ENCODE peak calls at places on chromosome X, in ten cellular contexts. One of them, this sample, is unnamed.

GRCh38 chrX:19709812-19710518 is 177.4 kb downstream of the SH3KBP1 start:
- DNase-seq in NCI-H82: no peak
- DNase-seq in fibroblast of pulmonary artery: peak; percentile 81
- DNase-seq in body of pancreas: no peak
- DNase-seq in T follicular helper cell: no peak
- DNase-seq in T-helper 2 cell: no peak
- DNase-seq in mammary epithelial cell: peak; percentile 95
- DNase-seq in activated T-helper 9 cell treated with anti-CD3 and anti-CD28 coated beads, Interleukin-2, amount 50 U/mL, for 16 hours: no peak
- DNase-seq in activated CD8-positive, alpha-beta T cell treated with anti-CD3 and anti-CD28 coated beads, Interleukin-2, amount 10 ng/mL, durations not matched to agents 7 days and 5 days: no peak
- DNase-seq in brain microvascular endothelial cell: peak; percentile 96
- DNase-seq in this sample: no peak

GRCh38 chrX:132294776-132295495 is 75.7 kb upstream of the RAP2C start:
- DNase-seq in NCI-H82: no peak
- DNase-seq in fibroblast of pulmonary artery: no peak
- DNase-seq in body of pancreas: no peak
- DNase-seq in T follicular helper cell: no peak
- DNase-seq in T-helper 2 cell: no peak
- DNase-seq in mammary epithelial cell: no peak
- DNase-seq in activated T-helper 9 cell treated with anti-CD3 and anti-CD28 coated beads, Interleukin-2, amount 50 U/mL, for 16 hours: no peak
- DNase-seq in activated CD8-positive, alpha-beta T cell treated with anti-CD3 and anti-CD28 coated beads, Interleukin-2, amount 10 ng/mL, durations not matched to agents 7 days and 5 days: no peak
- DNase-seq in brain microvascular endothelial cell: no peak
- DNase-seq in this sample: no peak

GRCh38 chrX:74242050-74242449 is 61.9 kb upstream of the ZCCHC13 start:
- DNase-seq in NCI-H82: no peak
- DNase-seq in fibroblast of pulmonary artery: peak; percentile 60
- DNase-seq in body of pancreas: no peak
- DNase-seq in T follicular helper cell: no peak
- DNase-seq in T-helper 2 cell: no peak
- DNase-seq in mammary epithelial cell: peak; percentile 45
- DNase-seq in activated T-helper 9 cell treated with anti-CD3 and anti-CD28 coated beads, Interleukin-2, amount 50 U/mL, for 16 hours: no peak
- DNase-seq in activated CD8-positive, alpha-beta T cell treated with anti-CD3 and anti-CD28 coated beads, Interleukin-2, amount 10 ng/mL, durations not matched to agents 7 days and 5 days: no peak
- DNase-seq in brain microvascular endothelial cell: no peak
- DNase-seq in this sample: no peak

GRCh38 chrX:10828640-10829039 is 208.3 kb upstream of the MID1 start:
- DNase-seq in NCI-H82: peak; percentile 5
- DNase-seq in fibroblast of pulmonary artery: no peak
- DNase-seq in body of pancreas: peak; percentile 35
- DNase-seq in T follicular helper cell: no peak
- DNase-seq in T-helper 2 cell: no peak
- DNase-seq in mammary epithelial cell: no peak
- DNase-seq in activated T-helper 9 cell treated with anti-CD3 and anti-CD28 coated beads, Interleukin-2, amount 50 U/mL, for 16 hours: no peak
- DNase-seq in activated CD8-positive, alpha-beta T cell treated with anti-CD3 and anti-CD28 coated beads, Interleukin-2, amount 10 ng/mL, durations not matched to agents 7 days and 5 days: no peak
- DNase-seq in brain microvascular endothelial cell: no peak
- DNase-seq in this sample: no peak

GRCh38 chrX:15838017-15838416 is 16.6 kb downstream of the AP1S2 start:
- DNase-seq in NCI-H82: peak; percentile 42
- DNase-seq in fibroblast of pulmonary artery: no peak
- DNase-seq in body of pancreas: no peak
- DNase-seq in T follicular helper cell: no peak
- DNase-seq in T-helper 2 cell: no peak
- DNase-seq in mammary epithelial cell: no peak
- DNase-seq in activated T-helper 9 cell treated with anti-CD3 and anti-CD28 coated beads, Interleukin-2, amount 50 U/mL, for 16 hours: no peak
- DNase-seq in activated CD8-positive, alpha-beta T cell treated with anti-CD3 and anti-CD28 coated beads, Interleukin-2, amount 10 ng/mL, durations not matched to agents 7 days and 5 days: peak; percentile 24
- DNase-seq in brain microvascular endothelial cell: no peak
- DNase-seq in this sample: peak; percentile 28

GRCh38 chrX:38837389-38837788 is 36.1 kb downstream of the MID1IP1 start:
- DNase-seq in NCI-H82: no peak
- DNase-seq in fibroblast of pulmonary artery: no peak
- DNase-seq in body of pancreas: no peak
- DNase-seq in T follicular helper cell: no peak
- DNase-seq in T-helper 2 cell: no peak
- DNase-seq in mammary epithelial cell: no peak
- DNase-seq in activated T-helper 9 cell treated with anti-CD3 and anti-CD28 coated beads, Interleukin-2, amount 50 U/mL, for 16 hours: no peak
- DNase-seq in activated CD8-positive, alpha-beta T cell treated with anti-CD3 and anti-CD28 coated beads, Interleukin-2, amount 10 ng/mL, durations not matched to agents 7 days and 5 days: no peak
- DNase-seq in brain microvascular endothelial cell: no peak
- DNase-seq in this sample: no peak

GRCh38 chrX:16175329-16175728 is 8.0 kb downstream of the MAGEB17 start:
- DNase-seq in NCI-H82: no peak
- DNase-seq in fibroblast of pulmonary artery: no peak
- DNase-seq in body of pancreas: no peak
- DNase-seq in T follicular helper cell: no peak
- DNase-seq in T-helper 2 cell: no peak
- DNase-seq in mammary epithelial cell: no peak
- DNase-seq in activated T-helper 9 cell treated with anti-CD3 and anti-CD28 coated beads, Interleukin-2, amount 50 U/mL, for 16 hours: no peak
- DNase-seq in activated CD8-positive, alpha-beta T cell treated with anti-CD3 and anti-CD28 coated beads, Interleukin-2, amount 10 ng/mL, durations not matched to agents 7 days and 5 days: no peak
- DNase-seq in brain microvascular endothelial cell: no peak
- DNase-seq in this sample: no peak

GRCh38 chrX:35046646-35047231 is 104.1 kb downstream of the FAM47B start:
- DNase-seq in NCI-H82: no peak
- DNase-seq in fibroblast of pulmonary artery: no peak
- DNase-seq in body of pancreas: no peak
- DNase-seq in T follicular helper cell: no peak
- DNase-seq in T-helper 2 cell: no peak
- DNase-seq in mammary epithelial cell: no peak
- DNase-seq in activated T-helper 9 cell treated with anti-CD3 and anti-CD28 coated beads, Interleukin-2, amount 50 U/mL, for 16 hours: no peak
- DNase-seq in activated CD8-positive, alpha-beta T cell treated with anti-CD3 and anti-CD28 coated beads, Interleukin-2, amount 10 ng/mL, durations not matched to agents 7 days and 5 days: no peak
- DNase-seq in brain microvascular endothelial cell: no peak
- DNase-seq in this sample: no peak

GRCh38 chrX:11458175-11458574 is 165.0 kb downstream of the AMELX start:
- DNase-seq in NCI-H82: no peak
- DNase-seq in fibroblast of pulmonary artery: no peak
- DNase-seq in body of pancreas: no peak
- DNase-seq in T follicular helper cell: no peak
- DNase-seq in T-helper 2 cell: no peak
- DNase-seq in mammary epithelial cell: no peak
- DNase-seq in activated T-helper 9 cell treated with anti-CD3 and anti-CD28 coated beads, Interleukin-2, amount 50 U/mL, for 16 hours: no peak
- DNase-seq in activated CD8-positive, alpha-beta T cell treated with anti-CD3 and anti-CD28 coated beads, Interleukin-2, amount 10 ng/mL, durations not matched to agents 7 days and 5 days: no peak
- DNase-seq in brain microvascular endothelial cell: no peak
- DNase-seq in this sample: no peak

GRCh38 chrX:18920566-18920965 is 63.3 kb downstream of the PHKA2 start:
- DNase-seq in NCI-H82: no peak
- DNase-seq in fibroblast of pulmonary artery: no peak
- DNase-seq in body of pancreas: no peak
- DNase-seq in T follicular helper cell: no peak
- DNase-seq in T-helper 2 cell: no peak
- DNase-seq in mammary epithelial cell: no peak
- DNase-seq in activated T-helper 9 cell treated with anti-CD3 and anti-CD28 coated beads, Interleukin-2, amount 50 U/mL, for 16 hours: no peak
- DNase-seq in activated CD8-positive, alpha-beta T cell treated with anti-CD3 and anti-CD28 coated beads, Interleukin-2, amount 10 ng/mL, durations not matched to agents 7 days and 5 days: no peak
- DNase-seq in brain microvascular endothelial cell: no peak
- DNase-seq in this sample: no peak

GRCh38 chrX:68699960-68700746 is 52.7 kb downstream of the STARD8 start:
- DNase-seq in NCI-H82: no peak
- DNase-seq in fibroblast of pulmonary artery: peak; percentile 47
- DNase-seq in body of pancreas: peak; percentile 41
- DNase-seq in T follicular helper cell: no peak
- DNase-seq in T-helper 2 cell: no peak
- DNase-seq in mammary epithelial cell: peak; percentile 37
- DNase-seq in activated T-helper 9 cell treated with anti-CD3 and anti-CD28 coated beads, Interleukin-2, amount 50 U/mL, for 16 hours: no peak
- DNase-seq in activated CD8-positive, alpha-beta T cell treated with anti-CD3 and anti-CD28 coated beads, Interleukin-2, amount 10 ng/mL, durations not matched to agents 7 days and 5 days: no peak
- DNase-seq in brain microvascular endothelial cell: no peak
- DNase-seq in this sample: no peak

GRCh38 chrX:15242899-15243555 is 26.9 kb downstream of the ASB9 start:
- DNase-seq in NCI-H82: peak; percentile 73
- DNase-seq in fibroblast of pulmonary artery: peak; percentile 65
- DNase-seq in body of pancreas: peak; percentile 25
- DNase-seq in T follicular helper cell: peak; percentile 17
- DNase-seq in T-helper 2 cell: no peak
- DNase-seq in mammary epithelial cell: peak; percentile 43
- DNase-seq in activated T-helper 9 cell treated with anti-CD3 and anti-CD28 coated beads, Interleukin-2, amount 50 U/mL, for 16 hours: peak; percentile 9
- DNase-seq in activated CD8-positive, alpha-beta T cell treated with anti-CD3 and anti-CD28 coated beads, Interleukin-2, amount 10 ng/mL, durations not matched to agents 7 days and 5 days: peak; percentile 57
- DNase-seq in brain microvascular endothelial cell: peak; percentile 53
- DNase-seq in this sample: peak; percentile 24

GRCh38 chrX:16335181-16335580 is 167.9 kb downstream of the MAGEB17 start:
- DNase-seq in NCI-H82: no peak
- DNase-seq in fibroblast of pulmonary artery: no peak
- DNase-seq in body of pancreas: no peak
- DNase-seq in T follicular helper cell: no peak
- DNase-seq in T-helper 2 cell: no peak
- DNase-seq in mammary epithelial cell: no peak
- DNase-seq in activated T-helper 9 cell treated with anti-CD3 and anti-CD28 coated beads, Interleukin-2, amount 50 U/mL, for 16 hours: no peak
- DNase-seq in activated CD8-positive, alpha-beta T cell treated with anti-CD3 and anti-CD28 coated beads, Interleukin-2, amount 10 ng/mL, durations not matched to agents 7 days and 5 days: no peak
- DNase-seq in brain microvascular endothelial cell: no peak
- DNase-seq in this sample: no peak

GRCh38 chrX:80014141-80014940 is at the start of gene TBX22:
- DNase-seq in NCI-H82: no peak
- DNase-seq in fibroblast of pulmonary artery: no peak
- DNase-seq in body of pancreas: no peak
- DNase-seq in T follicular helper cell: no peak
- DNase-seq in T-helper 2 cell: no peak
- DNase-seq in mammary epithelial cell: no peak
- DNase-seq in activated T-helper 9 cell treated with anti-CD3 and anti-CD28 coated beads, Interleukin-2, amount 50 U/mL, for 16 hours: no peak
- DNase-seq in activated CD8-positive, alpha-beta T cell treated with anti-CD3 and anti-CD28 coated beads, Interleukin-2, amount 10 ng/mL, durations not matched to agents 7 days and 5 days: no peak
- DNase-seq in brain microvascular endothelial cell: no peak
- DNase-seq in this sample: no peak

GRCh38 chrX:107629533-107629909 is 1.2 kb downstream of the PRPS1 start:
- DNase-seq in NCI-H82: peak; percentile 52
- DNase-seq in fibroblast of pulmonary artery: peak; percentile 32
- DNase-seq in body of pancreas: no peak
- DNase-seq in T follicular helper cell: no peak
- DNase-seq in T-helper 2 cell: no peak
- DNase-seq in mammary epithelial cell: peak; percentile 9
- DNase-seq in activated T-helper 9 cell treated with anti-CD3 and anti-CD28 coated beads, Interleukin-2, amount 50 U/mL, for 16 hours: no peak
- DNase-seq in activated CD8-positive, alpha-beta T cell treated with anti-CD3 and anti-CD28 coated beads, Interleukin-2, amount 10 ng/mL, durations not matched to agents 7 days and 5 days: peak; percentile 32
- DNase-seq in brain microvascular endothelial cell: peak; percentile 4
- DNase-seq in this sample: no peak

GRCh38 chrX:130224810-130225209 is 43.9 kb downstream of the ZNF280C start:
- DNase-seq in NCI-H82: no peak
- DNase-seq in fibroblast of pulmonary artery: peak; percentile 60
- DNase-seq in body of pancreas: no peak
- DNase-seq in T follicular helper cell: no peak
- DNase-seq in T-helper 2 cell: no peak
- DNase-seq in mammary epithelial cell: peak; percentile 21
- DNase-seq in activated T-helper 9 cell treated with anti-CD3 and anti-CD28 coated beads, Interleukin-2, amount 50 U/mL, for 16 hours: no peak
- DNase-seq in activated CD8-positive, alpha-beta T cell treated with anti-CD3 and anti-CD28 coated beads, Interleukin-2, amount 10 ng/mL, durations not matched to agents 7 days and 5 days: no peak
- DNase-seq in brain microvascular endothelial cell: no peak
- DNase-seq in this sample: no peak

GRCh38 chrX:49901068-49901467 is 21.3 kb upstream of the CLCN5 start:
- DNase-seq in NCI-H82: no peak
- DNase-seq in fibroblast of pulmonary artery: no peak
- DNase-seq in body of pancreas: no peak
- DNase-seq in T follicular helper cell: no peak
- DNase-seq in T-helper 2 cell: no peak
- DNase-seq in mammary epithelial cell: no peak
- DNase-seq in activated T-helper 9 cell treated with anti-CD3 and anti-CD28 coated beads, Interleukin-2, amount 50 U/mL, for 16 hours: no peak
- DNase-seq in activated CD8-positive, alpha-beta T cell treated with anti-CD3 and anti-CD28 coated beads, Interleukin-2, amount 10 ng/mL, durations not matched to agents 7 days and 5 days: no peak
- DNase-seq in brain microvascular endothelial cell: no peak
- DNase-seq in this sample: no peak

GRCh38 chrX:97524997-97525396 is 641.3 kb downstream of the RPA4 start:
- DNase-seq in NCI-H82: no peak
- DNase-seq in fibroblast of pulmonary artery: peak; percentile 53
- DNase-seq in body of pancreas: no peak
- DNase-seq in T follicular helper cell: no peak
- DNase-seq in T-helper 2 cell: no peak
- DNase-seq in mammary epithelial cell: no peak
- DNase-seq in activated T-helper 9 cell treated with anti-CD3 and anti-CD28 coated beads, Interleukin-2, amount 50 U/mL, for 16 hours: no peak
- DNase-seq in activated CD8-positive, alpha-beta T cell treated with anti-CD3 and anti-CD28 coated beads, Interleukin-2, amount 10 ng/mL, durations not matched to agents 7 days and 5 days: no peak
- DNase-seq in brain microvascular endothelial cell: peak; percentile 10
- DNase-seq in this sample: no peak

GRCh38 chrX:672931-673330 is 42.3 kb downstream of the SHOX start:
- DNase-seq in NCI-H82: no peak
- DNase-seq in fibroblast of pulmonary artery: no peak
- DNase-seq in body of pancreas: no peak
- DNase-seq in T follicular helper cell: no peak
- DNase-seq in T-helper 2 cell: no peak
- DNase-seq in mammary epithelial cell: no peak
- DNase-seq in activated T-helper 9 cell treated with anti-CD3 and anti-CD28 coated beads, Interleukin-2, amount 50 U/mL, for 16 hours: no peak
- DNase-seq in activated CD8-positive, alpha-beta T cell treated with anti-CD3 and anti-CD28 coated beads, Interleukin-2, amount 10 ng/mL, durations not matched to agents 7 days and 5 days: no peak
- DNase-seq in brain microvascular endothelial cell: no peak
- DNase-seq in this sample: no peak

GRCh38 chrX:47579537-47579936 is 2.7 kb upstream of the TIMP1 start:
- DNase-seq in NCI-H82: no peak
- DNase-seq in fibroblast of pulmonary artery: peak; percentile 83
- DNase-seq in body of pancreas: no peak
- DNase-seq in T follicular helper cell: no peak
- DNase-seq in T-helper 2 cell: no peak
- DNase-seq in mammary epithelial cell: no peak
- DNase-seq in activated T-helper 9 cell treated with anti-CD3 and anti-CD28 coated beads, Interleukin-2, amount 50 U/mL, for 16 hours: peak; percentile 37
- DNase-seq in activated CD8-positive, alpha-beta T cell treated with anti-CD3 and anti-CD28 coated beads, Interleukin-2, amount 10 ng/mL, durations not matched to agents 7 days and 5 days: no peak
- DNase-seq in brain microvascular endothelial cell: peak; percentile 74
- DNase-seq in this sample: no peak

GRCh38 chrX:10242036-10242435 is 85.3 kb downstream of the CLCN4 start:
- DNase-seq in NCI-H82: no peak
- DNase-seq in fibroblast of pulmonary artery: no peak
- DNase-seq in body of pancreas: no peak
- DNase-seq in T follicular helper cell: no peak
- DNase-seq in T-helper 2 cell: no peak
- DNase-seq in mammary epithelial cell: no peak
- DNase-seq in activated T-helper 9 cell treated with anti-CD3 and anti-CD28 coated beads, Interleukin-2, amount 50 U/mL, for 16 hours: no peak
- DNase-seq in activated CD8-positive, alpha-beta T cell treated with anti-CD3 and anti-CD28 coated beads, Interleukin-2, amount 10 ng/mL, durations not matched to agents 7 days and 5 days: no peak
- DNase-seq in brain microvascular endothelial cell: no peak
- DNase-seq in this sample: no peak

GRCh38 chrX:106862972-106863688 is 40.0 kb downstream of the RIPPLY1 start:
- DNase-seq in NCI-H82: peak; percentile 37
- DNase-seq in fibroblast of pulmonary artery: peak; percentile 10
- DNase-seq in body of pancreas: peak; percentile 38
- DNase-seq in T follicular helper cell: peak; percentile 2
- DNase-seq in T-helper 2 cell: no peak
- DNase-seq in mammary epithelial cell: peak; percentile 24
- DNase-seq in activated T-helper 9 cell treated with anti-CD3 and anti-CD28 coated beads, Interleukin-2, amount 50 U/mL, for 16 hours: no peak
- DNase-seq in activated CD8-positive, alpha-beta T cell treated with anti-CD3 and anti-CD28 coated beads, Interleukin-2, amount 10 ng/mL, durations not matched to agents 7 days and 5 days: peak; percentile 22
- DNase-seq in brain microvascular endothelial cell: peak; percentile 7
- DNase-seq in this sample: peak; percentile 27

GRCh38 chrX:154750301-154751120 is at the start of gene GAB3:
- DNase-seq in NCI-H82: peak; percentile 61
- DNase-seq in fibroblast of pulmonary artery: peak; percentile 33
- DNase-seq in body of pancreas: peak; percentile 27
- DNase-seq in T follicular helper cell: no peak
- DNase-seq in T-helper 2 cell: peak; percentile 10
- DNase-seq in mammary epithelial cell: no peak
- DNase-seq in activated T-helper 9 cell treated with anti-CD3 and anti-CD28 coated beads, Interleukin-2, amount 50 U/mL, for 16 hours: no peak
- DNase-seq in activated CD8-positive, alpha-beta T cell treated with anti-CD3 and anti-CD28 coated beads, Interleukin-2, amount 10 ng/mL, durations not matched to agents 7 days and 5 days: peak; percentile 53
- DNase-seq in brain microvascular endothelial cell: no peak
- DNase-seq in this sample: peak; percentile 28

GRCh38 chrX:136148391-136148790 is 1.1 kb downstream of the FHL1 start:
- DNase-seq in NCI-H82: no peak
- DNase-seq in fibroblast of pulmonary artery: no peak
- DNase-seq in body of pancreas: no peak
- DNase-seq in T follicular helper cell: no peak
- DNase-seq in T-helper 2 cell: no peak
- DNase-seq in mammary epithelial cell: no peak
- DNase-seq in activated T-helper 9 cell treated with anti-CD3 and anti-CD28 coated beads, Interleukin-2, amount 50 U/mL, for 16 hours: no peak
- DNase-seq in activated CD8-positive, alpha-beta T cell treated with anti-CD3 and anti-CD28 coated beads, Interleukin-2, amount 10 ng/mL, durations not matched to agents 7 days and 5 days: no peak
- DNase-seq in brain microvascular endothelial cell: no peak
- DNase-seq in this sample: no peak

GRCh38 chrX:15737957-15738685 is at the start of gene CA5B:
- DNase-seq in NCI-H82: peak; percentile 2
- DNase-seq in fibroblast of pulmonary artery: peak; percentile 91
- DNase-seq in body of pancreas: peak; percentile 98
- DNase-seq in T follicular helper cell: peak; percentile 99
- DNase-seq in T-helper 2 cell: peak; percentile 94
- DNase-seq in mammary epithelial cell: peak; percentile 96
- DNase-seq in activated T-helper 9 cell treated with anti-CD3 and anti-CD28 coated beads, Interleukin-2, amount 50 U/mL, for 16 hours: peak; percentile 99
- DNase-seq in activated CD8-positive, alpha-beta T cell treated with anti-CD3 and anti-CD28 coated beads, Interleukin-2, amount 10 ng/mL, durations not matched to agents 7 days and 5 days: peak; percentile 95
- DNase-seq in brain microvascular endothelial cell: peak; percentile 84
- DNase-seq in this sample: peak; percentile 86

GRCh38 chrX:23554304-23554703 is 113.0 kb upstream of the PRDX4 start:
- DNase-seq in NCI-H82: peak; percentile 69
- DNase-seq in fibroblast of pulmonary artery: peak; percentile 64
- DNase-seq in body of pancreas: no peak
- DNase-seq in T follicular helper cell: no peak
- DNase-seq in T-helper 2 cell: no peak
- DNase-seq in mammary epithelial cell: peak; percentile 20
- DNase-seq in activated T-helper 9 cell treated with anti-CD3 and anti-CD28 coated beads, Interleukin-2, amount 50 U/mL, for 16 hours: no peak
- DNase-seq in activated CD8-positive, alpha-beta T cell treated with anti-CD3 and anti-CD28 coated beads, Interleukin-2, amount 10 ng/mL, durations not matched to agents 7 days and 5 days: no peak
- DNase-seq in brain microvascular endothelial cell: peak; percentile 7
- DNase-seq in this sample: peak; percentile 14

GRCh38 chrX:42102586-42103282 is 179.4 kb upstream of the CASK start:
- DNase-seq in NCI-H82: no peak
- DNase-seq in fibroblast of pulmonary artery: peak; percentile 73
- DNase-seq in body of pancreas: no peak
- DNase-seq in T follicular helper cell: no peak
- DNase-seq in T-helper 2 cell: no peak
- DNase-seq in mammary epithelial cell: no peak
- DNase-seq in activated T-helper 9 cell treated with anti-CD3 and anti-CD28 coated beads, Interleukin-2, amount 50 U/mL, for 16 hours: no peak
- DNase-seq in activated CD8-positive, alpha-beta T cell treated with anti-CD3 and anti-CD28 coated beads, Interleukin-2, amount 10 ng/mL, durations not matched to agents 7 days and 5 days: no peak
- DNase-seq in brain microvascular endothelial cell: no peak
- DNase-seq in this sample: no peak

GRCh38 chrX:78029663-78030062 is 60.2 kb upstream of the PGAM4 start:
- DNase-seq in NCI-H82: peak; percentile 56
- DNase-seq in fibroblast of pulmonary artery: peak; percentile 50
- DNase-seq in body of pancreas: peak; percentile 28
- DNase-seq in T follicular helper cell: no peak
- DNase-seq in T-helper 2 cell: no peak
- DNase-seq in mammary epithelial cell: peak; percentile 21
- DNase-seq in activated T-helper 9 cell treated with anti-CD3 and anti-CD28 coated beads, Interleukin-2, amount 50 U/mL, for 16 hours: no peak
- DNase-seq in activated CD8-positive, alpha-beta T cell treated with anti-CD3 and anti-CD28 coated beads, Interleukin-2, amount 10 ng/mL, durations not matched to agents 7 days and 5 days: peak; percentile 24
- DNase-seq in brain microvascular endothelial cell: peak; percentile 11
- DNase-seq in this sample: no peak